ENCODE peak calls at places on chromosomes 16 and 17, in eight cellular contexts. One of them, this sample, is unnamed.

GRCh38 chr17:80647746-80648145 is 103.1 kb downstream of the RPTOR start:
- DNase-seq in COR-L47: no peak
- DNase-seq in fibroblast of the aortic adventitia: peak
- DNase-seq in ELF-1: no peak
- DNase-seq in glutamatergic neuron: no peak
- DNase-seq in skeletal muscle cell: peak
- DNase-seq in WTC11: no peak
- DNase-seq in GM19239: no peak
- DNase-seq in this sample: peak

GRCh38 chr17:47884905-47885735 is 10.9 kb upstream of the SP2 start:
- DNase-seq in GM19239: no peak
- DNase-seq in glutamatergic neuron: no peak
- DNase-seq in ELF-1: peak
- DNase-seq in skeletal muscle cell: no peak
- DNase-seq in COR-L47: no peak
- DNase-seq in fibroblast of the aortic adventitia: no peak
- DNase-seq in WTC11: no peak
- DNase-seq in this sample: no peak

GRCh38 chr17:869567-870530 is 87.7 kb downstream of the MRM3 start:
- DNase-seq in fibroblast of the aortic adventitia: peak
- DNase-seq in COR-L47: no peak
- DNase-seq in WTC11: no peak
- DNase-seq in ELF-1: peak
- DNase-seq in GM19239: no peak
- DNase-seq in skeletal muscle cell: peak
- DNase-seq in glutamatergic neuron: no peak
- DNase-seq in this sample: peak

GRCh38 chr17:57481901-57482300 is 225.6 kb downstream of the MSI2 start:
- DNase-seq in glutamatergic neuron: no peak
- DNase-seq in GM19239: no peak
- DNase-seq in fibroblast of the aortic adventitia: peak
- DNase-seq in ELF-1: peak
- DNase-seq in WTC11: no peak
- DNase-seq in skeletal muscle cell: peak
- DNase-seq in COR-L47: no peak
- DNase-seq in this sample: peak

GRCh38 chr17:10107320-10108165 is 90.9 kb downstream of the GAS7 start:
- DNase-seq in skeletal muscle cell: no peak
- DNase-seq in fibroblast of the aortic adventitia: no peak
- DNase-seq in COR-L47: no peak
- DNase-seq in GM19239: no peak
- DNase-seq in ELF-1: no peak
- DNase-seq in WTC11: no peak
- DNase-seq in glutamatergic neuron: no peak
- DNase-seq in this sample: no peak

GRCh38 chr17:78432226-78432894 is 53.9 kb downstream of the PGS1 start:
- DNase-seq in fibroblast of the aortic adventitia: no peak
- DNase-seq in glutamatergic neuron: no peak
- DNase-seq in WTC11: no peak
- DNase-seq in COR-L47: no peak
- DNase-seq in skeletal muscle cell: no peak
- DNase-seq in ELF-1: no peak
- DNase-seq in GM19239: no peak
- DNase-seq in this sample: no peak

GRCh38 chr17:38403491-38403890 is 24.8 kb upstream of the ARHGAP23 start:
- DNase-seq in glutamatergic neuron: no peak
- DNase-seq in skeletal muscle cell: peak
- DNase-seq in ELF-1: no peak
- DNase-seq in fibroblast of the aortic adventitia: peak
- DNase-seq in WTC11: no peak
- DNase-seq in GM19239: no peak
- DNase-seq in COR-L47: peak
- DNase-seq in this sample: no peak

GRCh38 chr17:42979511-42980273 is at the start of gene PTGES3L:
- DNase-seq in ELF-1: peak
- DNase-seq in WTC11: peak
- DNase-seq in skeletal muscle cell: no peak
- DNase-seq in GM19239: no peak
- DNase-seq in COR-L47: peak
- DNase-seq in fibroblast of the aortic adventitia: peak
- DNase-seq in glutamatergic neuron: peak
- DNase-seq in this sample: peak

GRCh38 chr16:89357055-89357454 is 133.3 kb downstream of the ANKRD11 start:
- DNase-seq in ELF-1: peak
- DNase-seq in fibroblast of the aortic adventitia: no peak
- DNase-seq in COR-L47: no peak
- DNase-seq in glutamatergic neuron: no peak
- DNase-seq in GM19239: no peak
- DNase-seq in skeletal muscle cell: no peak
- DNase-seq in WTC11: no peak
- DNase-seq in this sample: no peak

GRCh38 chr16:11560701-11561439 is 25.8 kb downstream of the LITAF start:
- DNase-seq in COR-L47: no peak
- DNase-seq in WTC11: no peak
- DNase-seq in GM19239: no peak
- DNase-seq in glutamatergic neuron: no peak
- DNase-seq in ELF-1: peak
- DNase-seq in fibroblast of the aortic adventitia: no peak
- DNase-seq in skeletal muscle cell: no peak
- DNase-seq in this sample: peak

GRCh38 chr16:56005958-56006357 is 130.8 kb upstream of the CES5A start:
- DNase-seq in ELF-1: no peak
- DNase-seq in skeletal muscle cell: no peak
- DNase-seq in GM19239: no peak
- DNase-seq in COR-L47: no peak
- DNase-seq in WTC11: no peak
- DNase-seq in glutamatergic neuron: no peak
- DNase-seq in fibroblast of the aortic adventitia: no peak
- DNase-seq in this sample: no peak

GRCh38 chr16:74774223-74775139 is at the start of gene FA2H:
- DNase-seq in ELF-1: peak
- DNase-seq in glutamatergic neuron: peak
- DNase-seq in skeletal muscle cell: no peak
- DNase-seq in fibroblast of the aortic adventitia: no peak
- DNase-seq in COR-L47: peak
- DNase-seq in WTC11: peak
- DNase-seq in GM19239: peak
- DNase-seq in this sample: peak

GRCh38 chr17:72811976-72812687 is 280.4 kb downstream of the SLC39A11 start:
- DNase-seq in COR-L47: no peak
- DNase-seq in skeletal muscle cell: no peak
- DNase-seq in ELF-1: no peak
- DNase-seq in glutamatergic neuron: no peak
- DNase-seq in GM19239: no peak
- DNase-seq in WTC11: no peak
- DNase-seq in fibroblast of the aortic adventitia: peak
- DNase-seq in this sample: no peak

GRCh38 chr16:79334127-79334526 is 266.4 kb downstream of the MAF start:
- DNase-seq in skeletal muscle cell: no peak
- DNase-seq in fibroblast of the aortic adventitia: no peak
- DNase-seq in glutamatergic neuron: peak
- DNase-seq in GM19239: no peak
- DNase-seq in ELF-1: peak
- DNase-seq in WTC11: peak
- DNase-seq in COR-L47: no peak
- DNase-seq in this sample: no peak

GRCh38 chr16:85329999-85330693 is 217.9 kb upstream of the CIBAR2 start:
- DNase-seq in skeletal muscle cell: no peak
- DNase-seq in WTC11: no peak
- DNase-seq in GM19239: no peak
- DNase-seq in fibroblast of the aortic adventitia: no peak
- DNase-seq in glutamatergic neuron: no peak
- DNase-seq in COR-L47: no peak
- DNase-seq in ELF-1: peak
- DNase-seq in this sample: no peak

GRCh38 chr17:31699281-31699680 is 159.8 kb downstream of the COPRS start:
- DNase-seq in skeletal muscle cell: no peak
- DNase-seq in WTC11: no peak
- DNase-seq in fibroblast of the aortic adventitia: no peak
- DNase-seq in COR-L47: no peak
- DNase-seq in ELF-1: no peak
- DNase-seq in GM19239: no peak
- DNase-seq in glutamatergic neuron: no peak
- DNase-seq in this sample: no peak

GRCh38 chr16:3131755-3132377 is 3.0 kb upstream of the ZNF213 start:
- DNase-seq in ELF-1: peak
- DNase-seq in fibroblast of the aortic adventitia: peak
- DNase-seq in WTC11: peak
- DNase-seq in glutamatergic neuron: peak
- DNase-seq in GM19239: no peak
- DNase-seq in skeletal muscle cell: no peak
- DNase-seq in COR-L47: peak
- DNase-seq in this sample: peak

GRCh38 chr16:28865289-28865688 is 1.6 kb downstream of the SH2B1 start:
- DNase-seq in COR-L47: no peak
- DNase-seq in skeletal muscle cell: no peak
- DNase-seq in fibroblast of the aortic adventitia: no peak
- DNase-seq in WTC11: no peak
- DNase-seq in GM19239: no peak
- DNase-seq in glutamatergic neuron: no peak
- DNase-seq in ELF-1: no peak
- DNase-seq in this sample: no peak

This sample was measured in astrocyte of the hippocampus.